ENCODE peak calls at places on chromosomes 13 and 19, in four cellular contexts. R, M, J and H are unnamed samples.

GRCh38 chr19:5152767-5153532 is 184.0 kb downstream of the KDM4B start:
- DNase-seq in R (no peak), M (no peak), J (no peak), H (no peak)

GRCh38 chr13:67258482-67258881 is 28.3 kb upstream of the PCDH9 start:
- DNase-seq in R (no peak), M (no peak), J (no peak), H (no peak)

GRCh38 chr19:53424968-53425597 is 6.7 kb upstream of the ZNF761 start:
- DNase-seq in R (peak), M (peak), J (peak), H (no peak)

GRCh38 chr13:113848431-113849260 is 15.2 kb downstream of the GAS6 start:
- DNase-seq in R (no peak), M (no peak), J (no peak), H (no peak)

GRCh38 chr13:23348270-23349126 is 85.0 kb downstream of the SACS start:
- DNase-seq in R (no peak), M (no peak), J (no peak), H (no peak)

GRCh38 chr13:37602743-37603381 is 4.3 kb upstream of the POSTN start:
- DNase-seq in R (no peak), M (no peak), J (no peak), H (no peak)

GRCh38 chr13:77338961-77339401 is 12.1 kb upstream of the MYCBP2 start:
- DNase-seq in R (no peak), M (no peak), J (no peak), H (no peak)

GRCh38 chr19:32309711-32310390 is 35.6 kb upstream of the ZNF507 start:
- DNase-seq in R (no peak), M (no peak), J (no peak), H (no peak)

GRCh38 chr19:14401468-14401867 is 17.7 kb downstream of the DDX39A start:
- DNase-seq in R (no peak), M (no peak), J (no peak), H (no peak)

GRCh38 chr13:99909836-99910619 is 61.5 kb downstream of the ZIC5 start:
- DNase-seq in R (no peak), M (no peak), J (no peak), H (no peak)

GRCh38 chr13:27353166-27353583 is 71.2 kb upstream of the GTF3A start:
- DNase-seq in R (no peak), M (no peak), J (peak), H (no peak)

GRCh38 chr13:75425216-75426009 is 56.6 kb downstream of the TBC1D4 start:
- DNase-seq in R (no peak), M (no peak), J (no peak), H (no peak)

GRCh38 chr19:2154587-2155075 is 3.3 kb upstream of the AP3D1 start:
- DNase-seq in R (no peak), M (no peak), J (no peak), H (no peak)

GRCh38 chr19:11657307-11657706 is 60.0 kb downstream of the ZNF627 start:
- DNase-seq in R (no peak), M (no peak), J (no peak), H (no peak)

GRCh38 chr19:632228-633067 is 889 bp downstream of the POLRMT start:
- DNase-seq in R (peak), M (no peak), J (peak), H (no peak)

GRCh38 chr19:33697766-33698165 is 76.0 kb downstream of the CHST8 start:
- DNase-seq in R (no peak), M (no peak), J (no peak), H (no peak)

GRCh38 chr19:40367577-40368434 is 19.3 kb downstream of the PLD3 start:
- DNase-seq in R (no peak), M (no peak), J (no peak), H (no peak)

GRCh38 chr13:50909605-50910482 is at the start of gene RNASEH2B:
- DNase-seq in R (peak), M (peak), J (peak), H (peak)

GRCh38 chr13:25943666-25944065 is 108.2 kb downstream of the SHISA2 start:
- DNase-seq in R (no peak), M (no peak), J (no peak), H (no peak)

GRCh38 chr13:96065851-96066250 is 12.7 kb upstream of the UGGT2 start:
- DNase-seq in R (no peak), M (no peak), J (no peak), H (no peak)

GRCh38 chr19:507286-508203 is at the start of gene TPGS1:
- DNase-seq in R (peak), M (peak), J (peak), H (peak)

GRCh38 chr13:36430247-36431203 is 1.8 kb upstream of the CCNA1 start:
- DNase-seq in R (no peak), M (no peak), J (no peak), H (no peak)

GRCh38 chr13:100490692-100491091 is 97.9 kb downstream of the GGACT start:
- DNase-seq in R (no peak), M (no peak), J (no peak), H (no peak)

GRCh38 chr19:33859016-33859415 is 62.3 kb downstream of the KCTD15 start:
- DNase-seq in R (no peak), M (no peak), J (no peak), H (no peak)

GRCh38 chr19:46975011-46975917 is 44.4 kb upstream of the NPAS1 start:
- DNase-seq in R (no peak), M (no peak), J (no peak), H (no peak)

GRCh38 chr19:41409288-41409687 is 11.7 kb downstream of the BCKDHA start:
- DNase-seq in R (no peak), M (no peak), J (no peak), H (no peak)

GRCh38 chr13:110869805-110870706 is 44.8 kb downstream of the ANKRD10 start:
- DNase-seq in R (no peak), M (no peak), J (no peak), H (peak)

GRCh38 chr19:48568345-48568886 is 16.4 kb downstream of the SULT2B1 start:
- DNase-seq in R (no peak), M (no peak), J (no peak), H (peak)

GRCh38 chr13:97588993-97589392 is 155.0 kb downstream of the RAP2A start:
- DNase-seq in R (no peak), M (no peak), J (no peak), H (no peak)